ENCODE peak calls at places on chromosomes 16 and 17, in four cellular contexts. W, P, U and H are unnamed samples.
A peak's percentile ranks its signal among the peaks of the same experiment; 100 is the strongest.

GRCh38 chr17:43578699-43579569 is 32.8 kb upstream of the ETV4 start:
- DNase-seq in W (no peak), P (peak; percentile 46), U (no peak), H (peak; percentile 49)

GRCh38 chr16:5706206-5706605 is 608.6 kb upstream of the EEF2KMT start:
- DNase-seq in W (no peak), P (no peak), U (no peak), H (no peak)

GRCh38 chr16:73610160-73610559 is 562.2 kb upstream of the ZFHX3 start:
- DNase-seq in W (no peak), P (no peak), U (no peak), H (peak; percentile 16)

GRCh38 chr16:81424761-81425160 is 19.8 kb upstream of the CMIP start:
- DNase-seq in W (no peak), P (no peak), U (no peak), H (no peak)

GRCh38 chr17:83131268-83132011 is 52.0 kb downstream of the METRNL start:
- DNase-seq in W (no peak), P (no peak), U (no peak), H (no peak)

GRCh38 chr16:11482946-11483748 is 103.6 kb downstream of the LITAF start:
- DNase-seq in W (no peak), P (no peak), U (no peak), H (no peak)

GRCh38 chr16:82470506-82471196 is 156.1 kb upstream of the CDH13 start:
- DNase-seq in W (no peak), P (no peak), U (no peak), H (no peak)

GRCh38 chr17:49180303-49180702 is 30.1 kb downstream of the GNGT2 start:
- DNase-seq in W (peak; percentile 52), P (peak; percentile 84), U (no peak), H (peak; percentile 90)

GRCh38 chr16:77336637-77337036 is 98.2 kb downstream of the ADAMTS18 start:
- DNase-seq in W (no peak), P (no peak), U (no peak), H (peak; percentile 46)

GRCh38 chr17:41613277-41614082 is 913 bp upstream of the KRT16 start:
- DNase-seq in W (no peak), P (no peak), U (no peak), H (no peak)

GRCh38 chr17:42188749-42189650 is 3.7 kb upstream of the HCRT start:
- DNase-seq in W (no peak), P (no peak), U (no peak), H (no peak)

GRCh38 chr16:24861461-24861860 is 15.7 kb downstream of the SLC5A11 start:
- DNase-seq in W (no peak), P (no peak), U (no peak), H (no peak)

GRCh38 chr17:80017226-80018010 is 18.3 kb downstream of the TBC1D16 start:
- DNase-seq in W (no peak), P (no peak), U (no peak), H (no peak)

GRCh38 chr17:67223924-67224323 is 21.1 kb downstream of the HELZ start:
- DNase-seq in W (no peak), P (no peak), U (no peak), H (no peak)

GRCh38 chr16:23068337-23068736 is 80.9 kb downstream of the USP31 start:
- DNase-seq in W (no peak), P (no peak), U (no peak), H (no peak)

GRCh38 chr17:67646472-67646871 is 71.3 kb upstream of the NOL11 start:
- DNase-seq in W (no peak), P (no peak), U (no peak), H (no peak)

GRCh38 chr16:76906552-76906951 is 284.4 kb upstream of the MON1B start:
- DNase-seq in W (no peak), P (no peak), U (no peak), H (no peak)

GRCh38 chr16:7763111-7763510 is 430.5 kb downstream of the RBFOX1 start:
- DNase-seq in W (no peak), P (no peak), U (no peak), H (no peak)

GRCh38 chr16:35711958-35712357 is 2252.5 kb downstream of the TP53TG3F start:
- DNase-seq in W (no peak), P (no peak), U (no peak), H (no peak)

GRCh38 chr17:7816926-7817642 is 16.9 kb upstream of the KDM6B start:
- DNase-seq in W (no peak), P (no peak), U (no peak), H (no peak)

GRCh38 chr17:228223-228615 is 46.8 kb upstream of the DOC2B start:
- DNase-seq in W (no peak), P (no peak), U (no peak), H (no peak)

GRCh38 chr16:85327731-85328664 is 215.7 kb upstream of the CIBAR2 start:
- DNase-seq in W (no peak), P (no peak), U (no peak), H (peak; percentile 99)

GRCh38 chr17:1558401-1558800 is 4.2 kb downstream of the PITPNA start:
- DNase-seq in W (no peak), P (no peak), U (no peak), H (no peak)